ENCODE peak calls at places on chromosomes 12 and 14, in seven cellular contexts. One of them, this sample, is unnamed.
A peak's percentile ranks its signal among the peaks of the same experiment; 100 is the strongest.

GRCh38 chr12:120774169-120774916 is 48.7 kb downstream of the ACADS start:
- DNase-seq in hepatocyte: no peak
- DNase-seq in tibial artery: no peak
- DNase-seq in lower lobe of right lung: no peak
- DNase-seq in cardiac fibroblast: no peak
- DNase-seq in GM06990: no peak
- DNase-seq in brain microvascular endothelial cell: no peak
- DNase-seq in this sample: no peak

GRCh38 chr12:52213541-52214420 is 19.3 kb upstream of the KRT7 start:
- DNase-seq in hepatocyte: peak; percentile 89
- DNase-seq in tibial artery: peak; percentile 65
- DNase-seq in lower lobe of right lung: peak; percentile 86
- DNase-seq in cardiac fibroblast: peak; percentile 87
- DNase-seq in GM06990: peak; percentile 44
- DNase-seq in brain microvascular endothelial cell: peak; percentile 68
- DNase-seq in this sample: peak; percentile 51

GRCh38 chr14:30223966-30224365 is 296.3 kb upstream of the PRKD1 start:
- DNase-seq in hepatocyte: no peak
- DNase-seq in tibial artery: peak; percentile 32
- DNase-seq in lower lobe of right lung: peak; percentile 46
- DNase-seq in cardiac fibroblast: peak; percentile 77
- DNase-seq in GM06990: no peak
- DNase-seq in brain microvascular endothelial cell: no peak
- DNase-seq in this sample: no peak

GRCh38 chr12:116180448-116180847 is 97.0 kb downstream of the MED13L start:
- DNase-seq in hepatocyte: no peak
- DNase-seq in tibial artery: no peak
- DNase-seq in lower lobe of right lung: no peak
- DNase-seq in cardiac fibroblast: no peak
- DNase-seq in GM06990: no peak
- DNase-seq in brain microvascular endothelial cell: no peak
- DNase-seq in this sample: no peak

GRCh38 chr14:20179880-20180279 is 10.8 kb upstream of the OR11G2 start:
- DNase-seq in hepatocyte: no peak
- DNase-seq in tibial artery: no peak
- DNase-seq in lower lobe of right lung: no peak
- DNase-seq in cardiac fibroblast: no peak
- DNase-seq in GM06990: no peak
- DNase-seq in brain microvascular endothelial cell: no peak
- DNase-seq in this sample: no peak

GRCh38 chr12:32031109-32031508 is 71.9 kb downstream of the RESF1 start:
- DNase-seq in hepatocyte: peak; percentile 6
- DNase-seq in tibial artery: no peak
- DNase-seq in lower lobe of right lung: no peak
- DNase-seq in cardiac fibroblast: peak; percentile 10
- DNase-seq in GM06990: no peak
- DNase-seq in brain microvascular endothelial cell: no peak
- DNase-seq in this sample: no peak

GRCh38 chr12:9634177-9634803 is 26.6 kb upstream of the KLRB1 start:
- DNase-seq in hepatocyte: peak; percentile 64
- DNase-seq in tibial artery: peak; percentile 42
- DNase-seq in lower lobe of right lung: no peak
- DNase-seq in cardiac fibroblast: peak; percentile 72
- DNase-seq in GM06990: peak; percentile 35
- DNase-seq in brain microvascular endothelial cell: peak; percentile 60
- DNase-seq in this sample: peak; percentile 79

GRCh38 chr12:7108042-7108927 is 729 bp downstream of the C1RL start:
- DNase-seq in hepatocyte: peak; percentile 90
- DNase-seq in tibial artery: peak; percentile 83
- DNase-seq in lower lobe of right lung: peak; percentile 93
- DNase-seq in cardiac fibroblast: peak; percentile 83
- DNase-seq in GM06990: peak; percentile 88
- DNase-seq in brain microvascular endothelial cell: peak; percentile 33
- DNase-seq in this sample: peak; percentile 95

DNA sequence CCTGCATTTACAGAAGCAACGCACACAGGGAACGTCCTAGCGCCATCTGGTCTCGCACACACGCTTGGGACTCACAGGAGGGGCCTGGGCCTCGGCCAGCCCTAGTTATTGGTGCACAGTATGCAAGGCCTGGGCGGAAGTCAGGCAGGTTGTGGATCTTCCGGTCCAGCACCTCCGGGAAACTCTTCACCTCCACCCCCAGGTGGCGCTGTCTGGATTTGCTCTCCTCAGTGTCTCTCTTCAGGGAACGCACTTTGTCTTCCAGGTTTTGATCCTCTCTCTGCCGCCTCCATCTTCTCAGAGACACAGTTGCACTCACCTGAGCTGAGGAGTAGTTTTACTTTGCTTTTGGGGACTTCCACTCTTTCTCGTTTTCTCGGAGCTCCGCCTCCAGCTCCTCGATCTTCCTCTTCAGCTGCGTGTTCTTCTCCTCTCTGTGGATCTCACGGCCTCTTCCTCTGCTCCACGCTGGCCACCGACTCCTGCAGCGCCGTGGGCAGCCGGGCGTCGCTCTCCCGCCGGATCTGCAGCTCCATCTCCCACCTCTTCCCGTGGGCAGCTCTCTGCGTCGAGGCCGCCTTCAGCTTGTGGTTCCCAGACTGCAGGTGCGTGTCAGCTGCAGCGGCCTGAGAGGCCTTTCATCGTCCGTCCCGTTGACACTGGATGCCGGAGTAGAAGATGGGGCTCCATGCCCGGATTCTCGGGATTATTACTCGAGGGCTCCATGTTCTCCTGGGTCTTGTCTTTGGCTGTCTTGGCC is 933.8 kb downstream of the TMEM121 start:
- DNase-seq in hepatocyte: no peak
- DNase-seq in tibial artery: no peak
- DNase-seq in lower lobe of right lung: no peak
- DNase-seq in cardiac fibroblast: no peak
- DNase-seq in GM06990: no peak
- DNase-seq in brain microvascular endothelial cell: no peak
- DNase-seq in this sample: peak; percentile 29
- TF ChIP-seq CTCF in hepatocyte: no peak
- TF ChIP-seq CTCF in tibial artery: no peak
- TF ChIP-seq CTCF in lower lobe of right lung: peak; percentile 47
- TF ChIP-seq CTCF in cardiac fibroblast: no peak
- TF ChIP-seq CTCF in GM06990: peak; percentile 34
- TF ChIP-seq CTCF in brain microvascular endothelial cell: peak; percentile 19
- TF ChIP-seq CTCF in this sample: peak; percentile 32

DNA sequence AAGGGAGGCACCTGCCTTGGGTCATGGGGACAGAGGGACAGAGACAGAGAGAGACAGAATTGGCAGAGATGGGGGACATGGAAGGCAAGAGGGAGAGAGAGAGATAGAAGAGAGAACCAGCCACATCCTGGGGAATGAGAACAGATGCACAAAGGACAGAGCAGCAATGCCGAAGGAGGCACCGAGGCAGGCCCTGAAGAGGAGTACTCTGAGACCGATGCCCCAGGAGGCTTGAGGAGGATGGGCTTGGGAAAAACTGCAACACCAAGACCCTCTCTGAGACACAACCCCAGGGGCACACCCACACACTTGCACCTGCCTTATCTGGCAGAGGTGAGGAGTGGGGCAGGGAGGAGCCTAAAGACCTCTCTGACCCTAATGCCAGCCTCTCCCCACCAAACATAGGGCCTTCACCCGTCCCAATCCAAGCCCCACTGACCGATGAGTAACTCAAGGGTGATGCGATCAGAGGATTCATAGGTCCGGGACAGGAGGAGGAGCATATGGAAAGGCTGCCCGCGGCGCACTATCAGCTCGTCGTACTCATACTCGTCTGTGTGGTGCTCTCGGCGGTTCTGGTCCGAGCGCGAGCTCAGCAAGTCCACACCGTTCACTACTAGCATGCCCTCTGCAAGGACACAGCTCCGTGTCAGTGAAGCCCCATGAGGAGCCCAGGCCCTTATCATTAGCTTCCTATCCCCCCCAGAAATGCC is 1.6 kb downstream of the TGM1 start:
- DNase-seq in hepatocyte: no peak
- DNase-seq in tibial artery: no peak
- DNase-seq in lower lobe of right lung: peak; percentile 39
- DNase-seq in cardiac fibroblast: no peak
- DNase-seq in GM06990: no peak
- DNase-seq in brain microvascular endothelial cell: no peak
- DNase-seq in this sample: no peak
- H3K4me3 ChIP-seq in hepatocyte: no peak overlapping the region
- H3K4me3 ChIP-seq in tibial artery: no peak overlapping the region
- H3K4me3 ChIP-seq in lower lobe of right lung: no peak overlapping the region
- H3K4me3 ChIP-seq in cardiac fibroblast: no peak overlapping the region
- H3K4me3 ChIP-seq in GM06990: no peak overlapping the region
- H3K4me3 ChIP-seq in brain microvascular endothelial cell: no peak overlapping the region
- H3K4me3 ChIP-seq in this sample: no peak overlapping the region

DNA sequence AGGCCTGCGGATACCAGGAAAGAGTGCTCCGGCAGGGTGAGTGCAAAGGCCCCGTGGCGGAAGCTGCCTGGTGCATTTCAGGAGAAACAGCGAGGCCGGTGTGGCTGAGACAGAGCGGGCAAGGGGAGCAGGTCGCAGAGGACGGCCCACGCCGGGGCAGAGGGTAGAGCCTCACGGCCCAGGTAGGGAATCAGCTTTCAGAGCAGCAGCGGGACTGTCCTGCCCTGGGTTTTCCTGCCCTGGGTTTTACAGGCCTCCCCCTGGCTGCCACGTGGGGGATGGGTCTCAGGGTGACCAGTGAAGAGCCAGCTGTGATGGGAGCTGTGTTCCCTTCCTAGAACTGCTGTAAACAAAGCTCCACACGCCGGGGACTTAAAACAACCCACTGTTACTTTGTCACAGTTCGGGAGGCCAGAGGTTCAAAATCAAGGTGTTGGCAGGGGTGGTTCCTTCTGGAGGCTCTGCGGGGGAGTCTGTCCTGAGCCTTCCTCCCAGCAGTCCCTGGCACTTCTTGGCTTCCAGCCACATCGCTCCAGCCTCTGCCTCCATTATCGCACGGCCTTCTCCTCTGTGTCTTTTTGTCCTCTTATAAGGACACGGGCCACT is 10.4 kb downstream of the NCOR2 start:
- DNase-seq in hepatocyte: no peak
- DNase-seq in tibial artery: no peak
- DNase-seq in lower lobe of right lung: no peak
- DNase-seq in cardiac fibroblast: no peak
- DNase-seq in GM06990: no peak
- DNase-seq in brain microvascular endothelial cell: no peak
- DNase-seq in this sample: no peak
- TF ChIP-seq CTCF in hepatocyte: no peak
- TF ChIP-seq CTCF in tibial artery: no peak
- TF ChIP-seq CTCF in lower lobe of right lung: no peak
- TF ChIP-seq CTCF in cardiac fibroblast: no peak
- TF ChIP-seq CTCF in GM06990: no peak
- TF ChIP-seq CTCF in brain microvascular endothelial cell: no peak
- TF ChIP-seq CTCF in this sample: no peak

GRCh38 chr12:72338437-72338836 is 66.3 kb downstream of the TRHDE start:
- DNase-seq in hepatocyte: peak; percentile 54
- DNase-seq in tibial artery: no peak
- DNase-seq in lower lobe of right lung: no peak
- DNase-seq in cardiac fibroblast: no peak
- DNase-seq in GM06990: no peak
- DNase-seq in brain microvascular endothelial cell: no peak
- DNase-seq in this sample: no peak

DNA sequence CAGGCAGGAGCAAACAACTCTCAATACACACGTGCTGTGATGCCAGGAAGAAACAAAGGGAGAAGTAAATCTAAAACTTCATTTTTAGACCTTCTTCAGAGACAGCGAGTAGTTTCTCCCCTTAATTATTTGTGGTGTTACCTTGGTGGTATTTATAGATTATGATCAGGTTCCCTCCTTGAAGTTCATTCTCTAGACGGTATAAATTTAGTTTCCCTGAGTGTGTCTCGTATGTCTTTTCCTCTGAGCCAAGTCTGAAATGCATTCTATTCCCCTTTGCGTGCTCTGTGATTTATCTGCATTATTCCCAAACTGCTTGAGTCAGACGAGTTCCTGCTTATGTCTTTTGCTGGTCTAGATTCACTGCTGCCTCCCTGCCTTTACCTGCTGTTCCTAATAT is 65.2 kb downstream of the TRHDE start:
- DNase-seq in hepatocyte: no peak
- DNase-seq in tibial artery: no peak
- DNase-seq in lower lobe of right lung: no peak
- DNase-seq in cardiac fibroblast: no peak
- DNase-seq in GM06990: no peak
- DNase-seq in brain microvascular endothelial cell: no peak
- DNase-seq in this sample: no peak
- H3K4me3 ChIP-seq in hepatocyte: no peak overlapping the region
- H3K4me3 ChIP-seq in tibial artery: no peak overlapping the region
- H3K4me3 ChIP-seq in lower lobe of right lung: no peak overlapping the region
- H3K4me3 ChIP-seq in cardiac fibroblast: no peak overlapping the region
- H3K4me3 ChIP-seq in GM06990: no peak overlapping the region
- H3K4me3 ChIP-seq in brain microvascular endothelial cell: no peak overlapping the region
- H3K4me3 ChIP-seq in this sample: no peak overlapping the region

This sample was measured in GM12865.